ENCODE peak calls at places on chromosome 4, in six cellular contexts. G is esophagus squamous epithelium, U is IMR-90, P is breast epithelium, F is HCT116, Y is Peyer's patch. H is an unnamed sample. For H3K9me3, the result is how much of the 10 kb centered on the place peaks cover.

GRCh38 chr4:102684605-102685052 is 76.1 kb downstream of the MANBA start:
- DNase-seq in F (peak), G (no peak), U (peak), P (no peak), Y (no peak), H (peak)

GRCh38 chr4:181504846-181505374 is 738.3 kb upstream of the TENM3 start:
- DNase-seq in U (no peak), Y (no peak), G (no peak), P (no peak), F (no peak), H (no peak)

GRCh38 chr4:160848901-160849735 is 1314.7 kb downstream of the FSTL5 start:
- DNase-seq in Y (no peak), F (no peak), U (no peak), P (no peak), G (no peak), H (peak)

GRCh38 chr4:173272987-173273386 is 61.2 kb downstream of the HMGB2 start:
- DNase-seq in P (no peak), U (peak), F (no peak), G (no peak), Y (no peak), H (no peak)

GRCh38 chr4:75015627-75016026 is 82.7 kb downstream of the PARM1 start:
- DNase-seq in Y (no peak), F (no peak), G (no peak), U (no peak), P (no peak), H (no peak)

GRCh38 chr4:721261-722171 is 15.9 kb downstream of the PCGF3 start:
- DNase-seq in U (no peak), F (no peak), G (no peak), Y (no peak), P (no peak), H (no peak)

GRCh38 chr4:31104596-31104995 is 384.4 kb downstream of the PCDH7 start:
- DNase-seq in G (no peak), U (no peak), P (no peak), F (no peak), Y (no peak), H (no peak)

GRCh38 chr4:174222266-174222872 is 61.1 kb downstream of the FBXO8 start:
- DNase-seq in Y (no peak), G (no peak), U (peak), P (no peak), F (peak), H (no peak)

GRCh38 chr4:1851575-1852415 is 4.2 kb downstream of the LETM1 start:
- DNase-seq in G (no peak), P (no peak), F (no peak), Y (no peak), U (no peak), H (no peak)

GRCh38 chr4:185702147-185702663 is 109.8 kb downstream of the SORBS2 start:
- DNase-seq in P (no peak), F (no peak), Y (no peak), G (no peak), U (no peak), H (no peak)

GRCh38 chr4:143133966-143134365 is 50.8 kb upstream of the USP38 start:
- DNase-seq in Y (no peak), F (no peak), U (no peak), G (no peak), P (no peak), H (no peak)

GRCh38 chr4:41573458-41574129 is 35.6 kb downstream of the LIMCH1 start:
- DNase-seq in P (no peak), U (no peak), G (no peak), Y (no peak), F (no peak), H (no peak)

GRCh38 chr4:100177855-100178254 is 12.4 kb downstream of the DDIT4L start:
- DNase-seq in Y (no peak), P (no peak), F (no peak), G (no peak), U (no peak), H (no peak)

GRCh38 chr4:1730532-1731135 is 9.3 kb downstream of the TACC3 start:
- DNase-seq in P (no peak), G (no peak), F (no peak), U (no peak), Y (no peak), H (no peak)

GRCh38 chr4:5998333-5998936 is 19.8 kb downstream of the C4orf50 start:
- DNase-seq in Y (no peak), G (no peak), F (peak), P (peak), U (peak), H (peak)

GRCh38 chr4:177229331-177229730 is 80.3 kb upstream of the NEIL3 start:
- DNase-seq in F (no peak), Y (no peak), G (no peak), P (no peak), U (peak), H (no peak)

GRCh38 chr4:78862314-78862737 is 76.9 kb downstream of the PAQR3 start:
- DNase-seq in F (no peak), G (no peak), P (no peak), U (no peak), Y (no peak), H (no peak)

GRCh38 chr4:55742655-55743191 is 76.9 kb upstream of the EXOC1L start:
- DNase-seq in P (no peak), Y (no peak), U (peak), G (no peak), F (no peak), H (peak)

GRCh38 chr4:90127223-90127705 is at the start of gene CCSER1:
- DNase-seq in P (peak), Y (peak), U (peak), F (peak), G (peak), H (no peak)
- TF ChIP-seq POLR2A in P (peak), Y (peak), U (no peak), F (peak), G (no peak), H (peak)

DNA sequence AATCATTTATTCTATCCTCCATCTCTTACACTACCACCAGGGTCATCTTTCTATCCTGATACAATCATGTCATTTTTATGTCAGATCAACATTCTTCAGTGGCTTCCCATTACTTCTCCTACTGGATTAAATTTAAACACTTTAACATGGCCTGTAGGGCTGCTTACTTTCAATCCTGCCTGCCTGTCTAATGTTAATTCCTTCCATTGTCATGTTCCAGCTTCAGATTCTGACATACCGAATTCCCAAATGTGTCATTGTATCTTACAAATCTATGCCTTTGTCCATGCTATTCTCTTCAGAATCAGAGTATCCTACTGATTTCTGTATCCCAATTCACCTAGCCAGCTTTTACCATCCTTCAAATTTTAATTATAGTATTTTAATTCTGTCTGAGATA is 49.9 kb upstream of the FHDC1 start:
- DNase-seq in F (no peak), G (no peak), U (no peak), Y (no peak), P (no peak), H (no peak)
- H3K9me3 ChIP-seq in F (under half), G (under half), U (under half), Y (under half), P (under half), H (under half)

GRCh38 chr4:2928242-2929155 is 34.7 kb downstream of the NOP14 start:
- DNase-seq in U (no peak), F (no peak), G (no peak), Y (no peak), P (no peak), H (no peak)
- TF ChIP-seq POLR2A in U (no peak), F (no peak), G (no peak), Y (no peak), P (no peak), H (no peak)

DNA sequence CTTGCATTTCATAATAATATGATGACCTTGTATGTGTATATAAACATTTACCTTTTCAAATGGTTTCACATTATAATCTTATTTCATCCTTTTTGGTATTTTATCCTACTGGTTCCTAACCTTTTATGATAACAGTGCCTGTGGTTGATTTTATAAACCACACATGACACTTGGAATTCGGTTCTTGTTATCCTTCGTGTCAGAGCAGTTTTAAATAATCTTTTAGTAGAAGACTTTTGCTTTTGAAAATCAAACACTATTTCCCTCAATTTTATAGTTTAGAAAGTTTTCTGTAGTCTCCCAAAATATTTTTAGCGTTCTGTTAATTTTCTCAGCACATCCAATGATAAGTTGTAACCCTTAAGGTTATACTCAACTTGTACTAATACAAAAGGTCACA is 676.8 kb downstream of the RAPGEF2 start:
- DNase-seq in U (no peak), P (no peak), G (no peak), F (no peak), Y (no peak), H (no peak)
- H3K9me3 ChIP-seq in U (under half), P (under half), G (under half), F (under half), Y (under half), H (under half)

DNA sequence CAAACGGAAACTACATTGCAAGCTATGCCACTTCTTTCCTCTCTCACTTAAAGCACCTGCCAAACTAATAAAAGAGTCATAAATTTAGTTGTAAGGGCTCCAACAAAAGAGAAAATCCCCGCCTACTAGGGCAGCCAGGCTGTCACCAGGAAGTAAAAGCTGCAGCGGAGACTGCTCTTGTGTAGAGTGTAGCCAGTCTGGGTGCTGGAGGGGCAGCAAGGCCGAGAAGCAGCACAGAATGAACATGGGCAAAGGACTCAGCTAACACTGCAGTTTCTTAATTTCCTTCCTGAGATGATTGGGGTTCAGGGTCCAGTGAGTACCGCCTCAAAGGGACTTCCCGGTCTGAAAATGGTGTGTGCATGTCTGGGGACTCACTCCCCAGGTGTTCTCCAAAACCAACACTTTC is 89.4 kb upstream of the MAML3 start:
- DNase-seq in U (no peak), G (no peak), F (no peak), P (peak), Y (peak), H (no peak)
- TF ChIP-seq POLR2A in U (no peak), G (no peak), F (no peak), P (no peak), Y (peak), H (no peak)

GRCh38 chr4:80231180-80231579 is 33.9 kb downstream of the PRDM8 start:
- DNase-seq in U (no peak), F (no peak), P (no peak), G (no peak), Y (no peak), H (no peak)

GRCh38 chr4:80229590-80229989 is 32.3 kb downstream of the PRDM8 start:
- DNase-seq in U (no peak), P (no peak), F (no peak), G (no peak), Y (no peak), H (no peak)

GRCh38 chr4:80235451-80235850 is 31.0 kb upstream of the FGF5 start:
- DNase-seq in P (no peak), Y (no peak), G (no peak), F (no peak), U (peak), H (no peak)

GRCh38 chr4:80232707-80233370 is 33.6 kb upstream of the FGF5 start:
- DNase-seq in F (no peak), Y (no peak), P (no peak), G (no peak), U (no peak), H (no peak)

DNA sequence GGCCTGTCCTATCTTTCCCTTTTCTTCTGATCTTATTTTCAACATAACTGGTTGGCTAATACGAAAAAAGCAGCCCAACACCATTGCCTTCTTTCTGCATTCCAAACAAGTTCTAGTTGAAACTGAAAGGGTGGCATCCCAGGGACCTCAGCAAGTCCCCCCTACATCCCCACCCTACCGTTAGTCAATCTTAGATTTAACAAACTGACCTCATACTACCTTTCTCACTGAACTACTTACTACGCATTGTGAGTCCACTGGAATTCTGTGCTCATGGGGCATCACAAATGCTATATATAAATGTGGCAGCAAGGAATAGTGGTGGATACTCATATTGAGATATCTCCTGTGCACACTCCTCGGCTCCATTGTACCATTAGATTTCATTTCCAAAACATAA is 33.1 kb upstream of the FGF5 start:
- DNase-seq in F (no peak), P (no peak), G (no peak), U (no peak), Y (no peak), H (no peak)
- H3K9me3 ChIP-seq in F (under half), P (under half), G (under half), U (under half), Y (under half), H (under half)

GRCh38 chr4:11702886-11703555 is 274.3 kb upstream of the HS3ST1 start:
- DNase-seq in U (no peak), Y (no peak), F (no peak), P (peak), G (no peak), H (no peak)

GRCh38 chr4:11698033-11698432 is 269.3 kb upstream of the HS3ST1 start:
- DNase-seq in F (no peak), G (no peak), Y (no peak), P (no peak), U (no peak), H (no peak)

GRCh38 chr4:11701978-11702377 is 273.3 kb upstream of the HS3ST1 start:
- DNase-seq in Y (no peak), F (no peak), U (no peak), P (no peak), G (no peak), H (no peak)

GRCh38 chr4:11700751-11701226 is 272.1 kb upstream of the HS3ST1 start:
- DNase-seq in G (no peak), P (no peak), U (peak), Y (no peak), F (peak), H (no peak)

GRCh38 chr4:11698846-11699590 is 270.3 kb upstream of the HS3ST1 start:
- DNase-seq in G (no peak), U (peak), Y (no peak), P (no peak), F (peak), H (no peak)
- TF ChIP-seq POLR2A in G (no peak), U (no peak), Y (no peak), P (no peak), F (peak), H (no peak)

H was measured in A549.